ENCODE peak calls at places on chromosomes 2 and 18, in seven cellular contexts. U is pancreas, D is fibroblast of mammary gland, K is mammary epithelial cell, W is upper lobe of right lung, P is NT2/D1, J is tibial nerve. I is an unnamed sample.

GRCh38 chr2:28345619-28346018 is 47.0 kb upstream of the FOSL2 start:
- DNase-seq in U (no peak), D (no peak), K (no peak), W (peak), P (no peak), J (no peak), I (no peak)

GRCh38 chr2:96262306-96262705 is 3.5 kb downstream of the TMEM127 start:
- DNase-seq in U (no peak), D (no peak), K (no peak), W (no peak), P (no peak), J (no peak), I (no peak)

GRCh38 chr2:210309546-210310233 is 5.3 kb downstream of the MYL1 start:
- DNase-seq in U (no peak), D (no peak), K (no peak), W (no peak), P (no peak), J (no peak), I (peak)

GRCh38 chr2:24515841-24516240 is 24.8 kb downstream of the NCOA1 start:
- DNase-seq in U (no peak), D (no peak), K (no peak), W (no peak), P (no peak), J (no peak), I (no peak)

GRCh38 chr18:51654441-51655326 is 457.2 kb upstream of the MEX3C start:
- DNase-seq in U (no peak), D (no peak), K (no peak), W (no peak), P (peak), J (no peak), I (no peak)

GRCh38 chr18:48929951-48930713 is 20.6 kb downstream of the SMAD7 start:
- DNase-seq in U (peak), D (peak), K (no peak), W (peak), P (no peak), J (no peak), I (peak)

GRCh38 chr2:147364597-147364996 is 480.2 kb upstream of the ACVR2A start:
- DNase-seq in U (no peak), D (no peak), K (no peak), W (no peak), P (no peak), J (no peak), I (no peak)

GRCh38 chr2:108316881-108317258 is 28.2 kb downstream of the SULT1C2 start:
- DNase-seq in U (no peak), D (no peak), K (no peak), W (no peak), P (no peak), J (no peak), I (no peak)

GRCh38 chr2:233426619-233427342 is 72.5 kb downstream of the DGKD start:
- DNase-seq in U (no peak), D (peak), K (peak), W (no peak), P (no peak), J (no peak), I (no peak)

GRCh38 chr2:153823880-153824279 is 47.8 kb upstream of the GALNT13 start:
- DNase-seq in U (no peak), D (peak), K (peak), W (no peak), P (no peak), J (no peak), I (no peak)

GRCh38 chr2:168541887-168542286 is 85.8 kb downstream of the CERS6 start:
- DNase-seq in U (no peak), D (no peak), K (no peak), W (no peak), P (no peak), J (no peak), I (no peak)

GRCh38 chr2:236160366-236161081 is 7.7 kb downstream of the GBX2 start:
- DNase-seq in U (no peak), D (no peak), K (no peak), W (peak), P (no peak), J (no peak), I (no peak)

GRCh38 chr2:954687-955000 is 4.0 kb downstream of the SNTG2 start:
- DNase-seq in U (no peak), D (no peak), K (no peak), W (no peak), P (no peak), J (no peak), I (no peak)

GRCh38 chr2:16188256-16188890 is 248.0 kb downstream of the MYCN start:
- DNase-seq in U (no peak), D (no peak), K (no peak), W (no peak), P (no peak), J (no peak), I (no peak)

GRCh38 chr2:67462741-67463496 is 65.8 kb downstream of the ETAA1 start:
- DNase-seq in U (no peak), D (peak), K (peak), W (no peak), P (no peak), J (no peak), I (no peak)

GRCh38 chr2:17621781-17622180 is 81.3 kb downstream of the VSNL1 start:
- DNase-seq in U (no peak), D (peak), K (peak), W (no peak), P (no peak), J (no peak), I (no peak)

GRCh38 chr2:240392084-240392947 is 43.1 kb upstream of the GPC1 start:
- DNase-seq in U (peak), D (no peak), K (no peak), W (peak), P (no peak), J (peak), I (no peak)

GRCh38 chr2:85840091-85840490 is 48.7 kb downstream of the ST3GAL5 start:
- DNase-seq in U (no peak), D (no peak), K (no peak), W (no peak), P (no peak), J (no peak), I (no peak)

GRCh38 chr2:10909996-10910341 is 1.8 kb upstream of the KCNF1 start:
- DNase-seq in U (no peak), D (no peak), K (no peak), W (no peak), P (no peak), J (no peak), I (no peak)

GRCh38 chr2:105582952-105583660 is 161.6 kb upstream of the NCK2 start:
- DNase-seq in U (no peak), D (no peak), K (peak), W (no peak), P (no peak), J (no peak), I (no peak)

GRCh38 chr2:171287606-171288005 is 126.9 kb upstream of the TLK1 start:
- DNase-seq in U (no peak), D (no peak), K (no peak), W (no peak), P (no peak), J (no peak), I (no peak)

GRCh38 chr2:233094614-233095013 is 34.5 kb downstream of the INPP5D start:
- DNase-seq in U (no peak), D (no peak), K (no peak), W (no peak), P (no peak), J (no peak), I (no peak)

GRCh38 chr2:17518212-17519154 is at the start of gene RAD51AP2:
- DNase-seq in U (peak), D (peak), K (peak), W (peak), P (peak), J (peak), I (peak)

GRCh38 chr2:127185720-127186119 is 34.4 kb downstream of the CYP27C1 start:
- DNase-seq in U (no peak), D (no peak), K (no peak), W (no peak), P (no peak), J (no peak), I (no peak)

GRCh38 chr2:236875906-236876505 is 209.7 kb upstream of the COPS8 start:
- DNase-seq in U (no peak), D (peak), K (no peak), W (no peak), P (no peak), J (peak), I (no peak)

GRCh38 chr2:57396364-57397098 is 650.1 kb upstream of the VRK2 start:
- DNase-seq in U (no peak), D (no peak), K (no peak), W (no peak), P (no peak), J (no peak), I (no peak)

GRCh38 chr2:239085201-239085992 is 237.5 kb downstream of the TWIST2 start:
- DNase-seq in U (no peak), D (no peak), K (peak), W (no peak), P (no peak), J (no peak), I (no peak)

DNA sequence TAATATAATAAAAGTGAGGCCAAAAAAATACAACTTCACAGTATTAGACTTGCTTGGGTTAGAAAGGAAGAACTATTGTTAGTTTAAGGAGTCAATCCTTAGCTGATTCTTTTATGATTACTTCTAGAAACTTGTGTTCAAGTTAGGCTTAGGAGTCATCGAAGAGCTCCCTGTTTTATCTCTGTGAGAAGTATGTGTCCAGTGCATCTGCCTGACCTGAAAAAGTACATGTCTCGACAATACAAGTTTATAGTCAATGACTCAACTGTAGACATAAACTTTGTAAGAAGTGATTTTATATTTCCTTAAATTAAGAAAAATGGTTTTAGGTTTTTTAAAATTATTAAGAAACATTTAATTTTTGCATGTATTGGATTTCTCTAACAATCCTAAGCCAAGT is 571.2 kb downstream of the ZEB2 start:
- DNase-seq in U (no peak), D (no peak), K (peak), W (no peak), P (no peak), J (no peak), I (no peak)
- H3K4me3 ChIP-seq in U (no peak), D (no peak), K (no peak), W (no peak), P (no peak), J (no peak), I (no peak)

GRCh38 chr2:226795281-226796011 is 4.2 kb downstream of the IRS1 start:
- DNase-seq in U (peak), D (peak), K (peak), W (peak), P (no peak), J (no peak), I (no peak)
- H3K4me3 ChIP-seq in U (no peak), D (peak), K (peak), W (peak), P (no peak), J (peak), I (no peak)

GRCh38 chr18:25253136-25253535 is 98.8 kb downstream of the ZNF521 start:
- DNase-seq in U (no peak), D (no peak), K (no peak), W (no peak), P (no peak), J (no peak), I (no peak)
- H3K4me3 ChIP-seq in U (no peak), D (no peak), K (no peak), W (no peak), P (no peak), J (no peak), I (no peak)

GRCh38 chr2:181106789-181107418 is 126.5 kb downstream of the UBE2E3 start:
- DNase-seq in U (no peak), D (peak), K (peak), W (no peak), P (no peak), J (no peak), I (no peak)
- H3K4me3 ChIP-seq in U (no peak), D (no peak), K (no peak), W (no peak), P (no peak), J (no peak), I (no peak)

GRCh38 chr2:234763051-234763909 is 188.5 kb upstream of the SH3BP4 start:
- DNase-seq in U (no peak), D (peak), K (no peak), W (no peak), P (no peak), J (no peak), I (no peak)
- H3K4me3 ChIP-seq in U (no peak), D (no peak), K (no peak), W (no peak), P (no peak), J (no peak), I (no peak)

DNA sequence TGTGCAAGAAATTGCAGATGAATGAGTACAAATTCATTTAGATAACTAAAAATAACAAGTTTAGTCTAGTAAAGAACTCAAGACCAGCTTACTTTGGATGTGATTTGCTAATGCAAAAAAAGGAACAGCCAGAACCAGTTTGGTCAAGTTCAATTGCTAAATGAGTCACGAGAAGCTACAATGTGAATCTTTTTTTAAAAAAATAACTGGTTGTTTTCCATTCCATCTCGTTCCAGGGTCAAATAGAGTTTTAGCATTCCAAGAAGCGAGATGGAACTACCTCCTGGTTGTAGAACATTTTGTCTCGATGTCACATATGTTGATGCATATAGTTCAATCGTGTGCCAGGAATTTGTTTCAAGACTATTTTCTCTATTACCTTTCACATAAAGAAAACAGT is 65.0 kb upstream of the IKZF2 start:
- DNase-seq in U (no peak), D (peak), K (peak), W (no peak), P (no peak), J (no peak), I (no peak)
- H3K4me3 ChIP-seq in U (no peak), D (no peak), K (peak), W (no peak), P (no peak), J (no peak), I (no peak)

DNA sequence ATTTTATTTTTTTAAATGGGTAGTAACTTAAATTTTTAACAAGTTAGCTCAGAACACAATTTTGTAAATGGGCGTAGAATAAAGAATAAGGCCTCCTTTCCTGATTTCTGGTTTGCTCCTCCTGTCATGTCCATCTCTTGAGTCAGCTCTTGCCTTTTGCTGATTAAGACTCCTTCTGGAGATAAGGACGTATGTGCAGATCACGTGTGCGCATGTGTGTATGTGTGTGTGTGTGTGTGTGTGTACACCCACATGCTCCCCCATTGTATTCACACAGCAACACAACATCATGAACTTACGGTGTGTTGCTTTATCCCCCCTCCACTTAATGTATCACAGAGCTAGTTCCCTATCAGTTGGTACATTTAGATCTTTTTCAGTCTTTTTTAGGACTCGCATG is 182.9 kb downstream of the PRKCE start:
- DNase-seq in U (no peak), D (no peak), K (no peak), W (no peak), P (no peak), J (no peak), I (no peak)
- H3K4me3 ChIP-seq in U (no peak), D (no peak), K (no peak), W (no peak), P (no peak), J (no peak), I (no peak)

GRCh38 chr2:191043438-191043837 is 29.5 kb upstream of the STAT1 start:
- DNase-seq in U (no peak), D (peak), K (peak), W (no peak), P (no peak), J (no peak), I (no peak)

GRCh38 chr2:191038241-191038725 is 24.3 kb upstream of the STAT1 start:
- DNase-seq in U (no peak), D (peak), K (peak), W (no peak), P (no peak), J (no peak), I (no peak)

GRCh38 chr2:191038741-191039140 is 24.8 kb upstream of the STAT1 start:
- DNase-seq in U (no peak), D (no peak), K (no peak), W (no peak), P (no peak), J (no peak), I (no peak)

GRCh38 chr2:191039616-191040015 is 25.6 kb upstream of the STAT1 start:
- DNase-seq in U (no peak), D (no peak), K (no peak), W (no peak), P (no peak), J (no peak), I (no peak)

DNA sequence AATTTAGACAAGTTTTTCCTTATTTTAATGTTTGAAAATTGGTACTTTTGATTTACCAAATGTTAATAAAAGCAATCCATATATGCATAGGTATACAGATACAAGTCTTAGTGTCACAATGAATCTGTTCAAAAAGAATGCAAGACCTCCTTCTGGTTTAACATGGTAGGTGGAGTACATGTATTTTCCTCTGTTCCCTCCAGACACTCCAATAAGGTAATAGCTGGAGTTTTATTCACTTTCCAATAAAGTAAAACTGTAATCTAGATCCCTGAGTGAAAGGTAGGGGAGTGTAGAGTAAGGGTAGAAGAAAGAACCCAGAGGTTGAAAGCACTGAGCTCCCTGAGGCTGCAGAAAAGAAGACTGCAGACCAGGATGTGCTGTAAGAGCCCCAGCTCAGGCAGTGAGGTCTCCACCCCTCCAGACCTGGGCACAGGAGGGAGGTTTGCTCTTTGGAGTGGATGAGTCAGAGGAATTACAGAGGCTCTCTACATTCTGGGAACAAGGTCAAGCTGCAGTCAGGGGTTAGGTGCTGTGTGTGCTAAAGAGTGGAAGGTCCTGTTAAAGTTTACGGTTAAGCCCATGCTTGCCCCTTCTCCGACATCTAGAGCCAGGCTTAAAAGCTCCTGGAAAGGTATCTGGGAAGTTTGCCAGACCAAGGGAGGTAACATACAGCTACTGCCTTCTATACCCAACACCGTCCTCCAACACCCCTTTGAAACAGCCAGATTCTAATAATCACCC is 27.6 kb upstream of the STAT1 start:
- DNase-seq in U (no peak), D (peak), K (peak), W (peak), P (peak), J (no peak), I (no peak)
- H3K4me3 ChIP-seq in U (no peak), D (no peak), K (no peak), W (no peak), P (no peak), J (no peak), I (no peak)

DNA sequence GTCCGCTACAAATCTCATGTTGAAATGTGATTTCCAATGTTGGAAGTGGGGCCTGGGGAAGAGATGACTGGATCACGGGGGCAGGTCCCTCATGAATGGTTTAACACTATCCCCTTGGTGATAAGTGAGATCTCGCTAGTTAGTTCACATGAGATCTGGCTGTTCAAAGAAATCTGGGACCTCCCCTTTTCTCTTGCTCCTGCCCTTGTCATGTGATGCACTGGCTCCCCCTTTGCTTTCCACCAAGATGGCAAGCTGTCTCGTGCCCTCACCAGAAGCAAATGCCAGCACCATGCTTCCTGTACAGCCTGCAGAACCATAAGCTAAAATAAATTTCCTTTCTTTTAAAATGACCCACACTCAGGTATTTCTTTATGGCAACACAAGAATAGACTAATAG is 57.3 kb upstream of the C2orf15 start:
- DNase-seq in U (no peak), D (no peak), K (no peak), W (no peak), P (no peak), J (no peak), I (no peak)
- H3K4me3 ChIP-seq in U (no peak), D (no peak), K (no peak), W (no peak), P (no peak), J (no peak), I (no peak)

GRCh38 chr2:120342451-120342850 is 3.5 kb upstream of the INHBB start:
- DNase-seq in U (no peak), D (no peak), K (no peak), W (no peak), P (no peak), J (no peak), I (no peak)

GRCh38 chr2:120341977-120342376 is 4.0 kb upstream of the INHBB start:
- DNase-seq in U (no peak), D (no peak), K (no peak), W (no peak), P (no peak), J (no peak), I (no peak)

GRCh38 chr2:120343433-120344105 is 2.4 kb upstream of the INHBB start:
- DNase-seq in U (peak), D (peak), K (peak), W (peak), P (peak), J (peak), I (peak)

GRCh38 chr2:120344214-120344990 is 1.5 kb upstream of the INHBB start:
- DNase-seq in U (peak), D (no peak), K (no peak), W (no peak), P (no peak), J (no peak), I (no peak)

DNA sequence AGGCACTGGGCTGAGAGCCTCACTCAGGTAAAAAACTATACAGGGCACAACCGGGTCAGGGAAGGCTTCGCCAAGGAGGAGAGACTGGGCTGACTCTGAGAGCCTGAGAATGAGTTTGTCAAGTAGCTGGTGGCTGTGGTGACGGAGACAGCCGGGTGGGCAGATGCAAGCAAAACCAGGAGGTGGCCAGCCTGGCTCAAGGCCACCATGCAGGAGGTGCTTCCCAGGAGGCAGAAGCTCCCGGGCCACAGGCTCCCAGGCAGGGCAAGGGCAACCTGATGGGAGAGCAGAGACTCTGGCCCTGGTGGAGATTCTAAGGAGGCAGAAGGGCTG is 2.9 kb upstream of the INHBB start:
- DNase-seq in U (no peak), D (no peak), K (no peak), W (no peak), P (no peak), J (no peak), I (no peak)
- H3K4me3 ChIP-seq in U (no peak), D (no peak), K (no peak), W (no peak), P (peak), J (peak), I (no peak)

I was measured in HAP-1.